ENCODE peak calls at places on chromosomes 1 and 21, in five cellular contexts. W is SJSA1; B is ovary; O is effector memory CD4-positive, alpha-beta T cell; Q is cardiac fibroblast. H is an unnamed sample.

GRCh38 chr1:110765640-110766335 is 91.0 kb upstream of the KCNA3 start:
- DNase-seq in O (peak; percentile 35), B (no peak), Q (peak; percentile 63), W (no peak), H (peak; percentile 33)

GRCh38 chr1:232950919-232951579 is 638 bp downstream of the NTPCR start:
- DNase-seq in W (no peak), O (no peak), Q (peak; percentile 17), B (no peak), H (peak; percentile 26)

GRCh38 chr21:41460578-41461527 is 34.8 kb downstream of the MX1 start:
- DNase-seq in O (peak; percentile 29), W (peak; percentile 66), B (peak; percentile 69), Q (peak; percentile 79), H (no peak)

GRCh38 chr1:30791853-30792252 is 34.3 kb upstream of the LAPTM5 start:
- DNase-seq in B (no peak), Q (no peak), W (no peak), O (no peak), H (no peak)

GRCh38 chr1:76023669-76024407 is 50.7 kb upstream of the ST6GALNAC3 start:
- DNase-seq in Q (no peak), W (no peak), B (no peak), O (no peak), H (no peak)

GRCh38 chr21:45974073-45975016 is 7.2 kb upstream of the COL6A1 start:
- DNase-seq in Q (peak; percentile 75), O (no peak), W (peak; percentile 90), B (peak; percentile 71), H (peak; percentile 10)

GRCh38 chr1:105830614-105831146 is 1225.8 kb upstream of the PRMT6 start:
- DNase-seq in Q (no peak), O (no peak), W (no peak), B (no peak), H (no peak)

GRCh38 chr1:36737767-36738166 is 255.1 kb upstream of the CSF3R start:
- DNase-seq in Q (no peak), O (no peak), B (no peak), W (no peak), H (no peak)

GRCh38 chr1:42165511-42166210 is 1.1 kb upstream of the GUCA2A start:
- DNase-seq in B (no peak), O (no peak), W (peak; percentile 71), Q (peak; percentile 57), H (peak; percentile 84)

GRCh38 chr1:67937651-67938050 is 104.4 kb upstream of the GNG12 start:
- DNase-seq in B (peak; percentile 53), Q (peak; percentile 45), W (no peak), O (no peak), H (no peak)

GRCh38 chr1:178660484-178660883 is 64.6 kb upstream of the RALGPS2 start:
- DNase-seq in Q (no peak), B (no peak), W (no peak), O (no peak), H (no peak)

GRCh38 chr1:1348420-1349255 is 580 bp downstream of the DVL1 start:
- DNase-seq in B (no peak), Q (peak; percentile 47), W (no peak), O (no peak), H (no peak)

GRCh38 chr1:160549665-160550006 is 26.6 kb upstream of the SLAMF6 start:
- DNase-seq in O (no peak), B (no peak), W (no peak), Q (no peak), H (no peak)

GRCh38 chr1:198107041-198107440 is 49.8 kb upstream of the NEK7 start:
- DNase-seq in W (no peak), B (no peak), Q (peak; percentile 79), O (no peak), H (no peak)

GRCh38 chr1:151976868-151977267 is 16.8 kb downstream of the S100A10 start:
- DNase-seq in W (no peak), O (no peak), B (no peak), Q (peak; percentile 62), H (no peak)

GRCh38 chr1:31127266-31127665 is 61.7 kb upstream of the PUM1 start:
- DNase-seq in O (no peak), W (no peak), B (no peak), Q (peak; percentile 51), H (no peak)

GRCh38 chr1:26542781-26543443 is 13.4 kb downstream of the RPS6KA1 start:
- DNase-seq in B (no peak), W (no peak), O (no peak), Q (no peak), H (no peak)

GRCh38 chr21:36461277-36461917 is 18.5 kb downstream of the CLDN14 start:
- DNase-seq in W (no peak), O (no peak), Q (no peak), B (no peak), H (no peak)

GRCh38 chr1:19167140-19167539 is 42.9 kb downstream of the UBR4 start:
- DNase-seq in W (no peak), Q (no peak), O (no peak), B (no peak), H (no peak)

GRCh38 chr1:60577036-60577435 is 503.5 kb upstream of the C1orf87 start:
- DNase-seq in W (no peak), B (no peak), O (no peak), Q (no peak), H (no peak)

GRCh38 chr1:48093696-48094518 is 96.7 kb upstream of the TRABD2B start:
- DNase-seq in B (peak; percentile 23), Q (peak; percentile 45), W (peak; percentile 52), O (peak; percentile 41), H (peak; percentile 79)

GRCh38 chr1:157085416-157085815 is 14.2 kb downstream of the ETV3L start:
- DNase-seq in W (no peak), Q (peak; percentile 65), O (no peak), B (no peak), H (no peak)

GRCh38 chr1:41362749-41363631 is 1.8 kb downstream of the FOXO6 start:
- DNase-seq in W (no peak), B (peak; percentile 43), Q (no peak), O (no peak), H (no peak)

GRCh38 chr1:199551967-199552565 is 475.4 kb upstream of the NR5A2 start:
- DNase-seq in Q (peak; percentile 75), O (no peak), B (no peak), W (peak; percentile 42), H (peak; percentile 73)

GRCh38 chr1:228092342-228093049 is 10.0 kb downstream of the ARF1 start:
- DNase-seq in W (peak; percentile 13), Q (no peak), B (no peak), O (no peak), H (no peak)

GRCh38 chr1:189764391-189765320 is 713.0 kb downstream of the BRINP3 start:
- DNase-seq in B (no peak), W (no peak), O (no peak), Q (no peak), H (no peak)

GRCh38 chr21:40902299-40902698 is 55.3 kb upstream of the DSCAM start:
- DNase-seq in W (no peak), Q (no peak), B (no peak), O (no peak), H (no peak)

GRCh38 chr1:161730050-161730564 is 8.8 kb downstream of the FCRLB start:
- DNase-seq in B (no peak), O (no peak), W (no peak), Q (peak; percentile 82), H (no peak)

GRCh38 chr21:43928726-43929125 is 63.7 kb downstream of the AGPAT3 start:
- DNase-seq in W (no peak), B (no peak), O (no peak), Q (no peak), H (no peak)
- H3K4me3 ChIP-seq in W (no peak overlapping the region), B (no peak overlapping the region), O (no peak overlapping the region), Q (no peak overlapping the region), H (no peak overlapping the region)

GRCh38 chr1:181483561-181484291 is 409 bp downstream of the CACNA1E start:
- DNase-seq in O (no peak), W (no peak), B (no peak), Q (no peak), H (no peak)

GRCh38 chr1:181483084-181483559 is at the start of gene CACNA1E:
- DNase-seq in O (no peak), Q (no peak), W (no peak), B (no peak), H (no peak)

GRCh38 chr1:181482001-181482430 is 1.3 kb upstream of the CACNA1E start:
- DNase-seq in O (no peak), B (no peak), Q (no peak), W (no peak), H (no peak)

GRCh38 chr1:181485276-181486097 is 2.2 kb downstream of the CACNA1E start:
- DNase-seq in O (no peak), W (no peak), Q (no peak), B (no peak), H (no peak)

DNA sequence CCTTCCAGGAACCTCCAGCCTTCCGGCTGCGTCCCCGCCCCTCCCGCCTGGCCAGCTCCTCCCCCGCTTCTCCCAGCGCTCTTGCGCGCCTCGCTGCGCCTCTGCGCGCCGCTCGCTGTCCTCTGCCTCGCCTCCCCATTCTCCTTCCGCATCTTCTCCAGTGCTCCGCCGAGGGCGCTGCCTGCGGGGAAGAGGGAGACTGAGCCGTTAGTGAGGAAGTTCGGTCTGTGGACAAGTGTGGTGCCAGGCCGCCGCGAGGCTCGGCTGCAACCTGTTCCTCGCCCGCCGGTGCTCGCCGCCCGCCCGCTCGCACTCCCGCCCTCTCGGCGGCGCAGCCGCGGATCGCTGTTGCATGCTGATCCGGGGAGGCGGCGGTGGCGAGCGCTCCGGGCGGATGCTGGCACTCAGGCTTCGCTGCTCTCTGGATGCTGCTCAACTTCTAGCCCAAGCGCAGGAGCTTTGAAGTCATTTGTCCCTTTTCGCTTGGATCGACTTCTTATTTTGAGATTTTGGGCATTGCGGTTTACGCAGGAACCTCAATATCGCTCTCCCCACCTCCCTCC is 715 bp upstream of the CACNA1E start:
- DNase-seq in B (no peak), Q (peak; percentile 7), W (no peak), O (no peak), H (no peak)
- H3K4me3 ChIP-seq in B (no peak overlapping the region), Q (no peak overlapping the region), W (no peak overlapping the region), O (no peak overlapping the region), H (no peak overlapping the region)

GRCh38 chr1:247409869-247410544 is 6.0 kb upstream of the NLRP3 start:
- DNase-seq in O (no peak), B (no peak), W (no peak), Q (no peak), H (no peak)
- H3K4me3 ChIP-seq in O (peak overlapping the region; percentile 40), B (no peak overlapping the region), W (no peak overlapping the region), Q (no peak overlapping the region), H (no peak overlapping the region)

DNA sequence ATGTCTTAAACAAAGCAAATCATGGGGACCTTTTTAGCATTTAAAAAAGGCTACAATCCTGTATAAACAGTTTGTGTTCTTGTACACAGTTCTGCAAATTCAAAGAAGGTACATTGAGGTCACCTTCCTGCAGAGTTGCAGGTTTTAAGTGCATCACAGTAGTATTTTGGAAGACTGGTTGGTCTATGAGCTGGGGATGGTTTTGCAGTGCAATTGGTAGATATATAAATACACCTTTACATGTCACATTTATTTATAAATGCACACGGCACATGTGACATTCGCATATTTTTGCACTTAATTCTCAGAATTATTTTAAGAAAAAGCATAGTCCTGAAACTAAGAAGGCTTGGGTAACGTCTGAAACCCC is 599 bp upstream of the ITPKB start:
- DNase-seq in O (no peak), Q (no peak), W (no peak), B (no peak), H (no peak)
- H3K4me3 ChIP-seq in O (peak overlapping the region; percentile 19), Q (no peak overlapping the region), W (peak overlapping the region; percentile 3), B (peak overlapping the region; percentile 74), H (peak overlapping the region; percentile 8)

GRCh38 chr1:155125511-155125945 is 2.1 kb upstream of the EFNA1 start:
- DNase-seq in B (peak; percentile 34), W (no peak), O (no peak), Q (no peak), H (no peak)
- H3K4me3 ChIP-seq in B (no peak overlapping the region), W (no peak overlapping the region), O (no peak overlapping the region), Q (no peak overlapping the region), H (no peak overlapping the region)